ENCODE peak calls at places on chromosomes 1 and 21, in seven cellular contexts. H is mesenchymal stem cell, A is tibial nerve, Z is endodermal cell, R is cardiac muscle cell, M is body of pancreas, X is gastrocnemius medialis. J is an unnamed sample.
A peak's percentile ranks its signal among the peaks of the same experiment; 100 is the strongest.

GRCh38 chr21:38760017-38760761 is 45.5 kb upstream of the ETS2 start:
- DNase-seq in H (peak; percentile 68), A (no peak), Z (peak; percentile 63), R (peak; percentile 86), M (no peak), X (no peak), J (no peak)

GRCh38 chr1:66944330-66945274 is 19.8 kb downstream of the MIER1 start:
- DNase-seq in H (peak; percentile 88), A (no peak), Z (no peak), R (peak; percentile 79), M (no peak), X (peak; percentile 54), J (no peak)

GRCh38 chr1:77424236-77424635 is 142.4 kb downstream of the AK5 start:
- DNase-seq in H (peak; percentile 53), A (no peak), Z (no peak), R (peak; percentile 47), M (no peak), X (no peak), J (no peak)

GRCh38 chr1:161792740-161793139 is 26.6 kb downstream of the ATF6 start:
- DNase-seq in H (peak; percentile 80), A (no peak), Z (no peak), R (peak; percentile 78), M (no peak), X (no peak), J (no peak)

GRCh38 chr21:41852929-41853320 is 26.2 kb downstream of the PRDM15 start:
- DNase-seq in H (no peak), A (no peak), Z (no peak), R (no peak), M (no peak), X (no peak), J (no peak)

GRCh38 chr1:72827285-72827684 is 544.9 kb upstream of the NEGR1 start:
- DNase-seq in H (peak; percentile 43), A (no peak), Z (no peak), R (peak; percentile 36), M (no peak), X (no peak), J (no peak)

GRCh38 chr1:111723091-111723806 is 15.9 kb downstream of the INKA2 start:
- DNase-seq in H (no peak), A (no peak), Z (peak; percentile 38), R (no peak), M (no peak), X (no peak), J (no peak)

GRCh38 chr1:181538836-181539235 is 55.5 kb downstream of the CACNA1E start:
- DNase-seq in H (no peak), A (no peak), Z (no peak), R (no peak), M (no peak), X (no peak), J (no peak)

GRCh38 chr21:42746593-42747266 is 93.3 kb downstream of the PDE9A start:
- DNase-seq in H (no peak), A (no peak), Z (no peak), R (no peak), M (no peak), X (peak; percentile 23), J (no peak)

GRCh38 chr1:29211086-29212030 is 19.4 kb downstream of the MECR start:
- DNase-seq in H (no peak), A (no peak), Z (no peak), R (peak; percentile 30), M (no peak), X (no peak), J (no peak)

GRCh38 chr1:101216623-101217022 is 20.2 kb upstream of the S1PR1 start:
- DNase-seq in H (no peak), A (no peak), Z (no peak), R (no peak), M (no peak), X (no peak), J (no peak)

GRCh38 chr1:185939142-185939541 is 205.0 kb downstream of the HMCN1 start:
- DNase-seq in H (peak; percentile 81), A (no peak), Z (no peak), R (no peak), M (no peak), X (no peak), J (no peak)

GRCh38 chr1:51799372-51799771 is 79.2 kb downstream of the NRDC start:
- DNase-seq in H (no peak), A (no peak), Z (no peak), R (no peak), M (no peak), X (no peak), J (no peak)

GRCh38 chr1:178871551-178872320 is 859 bp upstream of the ANGPTL1 start:
- DNase-seq in H (no peak), A (no peak), Z (no peak), R (no peak), M (no peak), X (no peak), J (no peak)

GRCh38 chr21:43989401-43989800 is 22.7 kb upstream of the TRAPPC10 start:
- DNase-seq in H (no peak), A (no peak), Z (no peak), R (no peak), M (no peak), X (no peak), J (no peak)
- H3K27ac ChIP-seq in H (no peak overlapping the region), A (peak overlapping the region; percentile 81), Z (no peak overlapping the region), R (no peak overlapping the region), M (no peak overlapping the region), X (no peak overlapping the region), J (no peak overlapping the region)

GRCh38 chr1:8665824-8666223 is 151.6 kb downstream of the RERE start:
- DNase-seq in H (no peak), A (no peak), Z (no peak), R (no peak), M (no peak), X (no peak), J (no peak)

GRCh38 chr1:8666394-8667167 is 150.9 kb downstream of the RERE start:
- DNase-seq in H (peak; percentile 53), A (no peak), Z (no peak), R (peak; percentile 31), M (no peak), X (no peak), J (no peak)

GRCh38 chr1:8670371-8670818 is 147.0 kb downstream of the RERE start:
- DNase-seq in H (peak; percentile 69), A (no peak), Z (no peak), R (peak; percentile 24), M (no peak), X (no peak), J (no peak)

GRCh38 chr1:8669608-8670335 is 147.7 kb downstream of the RERE start:
- DNase-seq in H (no peak), A (no peak), Z (no peak), R (no peak), M (no peak), X (no peak), J (no peak)

DNA sequence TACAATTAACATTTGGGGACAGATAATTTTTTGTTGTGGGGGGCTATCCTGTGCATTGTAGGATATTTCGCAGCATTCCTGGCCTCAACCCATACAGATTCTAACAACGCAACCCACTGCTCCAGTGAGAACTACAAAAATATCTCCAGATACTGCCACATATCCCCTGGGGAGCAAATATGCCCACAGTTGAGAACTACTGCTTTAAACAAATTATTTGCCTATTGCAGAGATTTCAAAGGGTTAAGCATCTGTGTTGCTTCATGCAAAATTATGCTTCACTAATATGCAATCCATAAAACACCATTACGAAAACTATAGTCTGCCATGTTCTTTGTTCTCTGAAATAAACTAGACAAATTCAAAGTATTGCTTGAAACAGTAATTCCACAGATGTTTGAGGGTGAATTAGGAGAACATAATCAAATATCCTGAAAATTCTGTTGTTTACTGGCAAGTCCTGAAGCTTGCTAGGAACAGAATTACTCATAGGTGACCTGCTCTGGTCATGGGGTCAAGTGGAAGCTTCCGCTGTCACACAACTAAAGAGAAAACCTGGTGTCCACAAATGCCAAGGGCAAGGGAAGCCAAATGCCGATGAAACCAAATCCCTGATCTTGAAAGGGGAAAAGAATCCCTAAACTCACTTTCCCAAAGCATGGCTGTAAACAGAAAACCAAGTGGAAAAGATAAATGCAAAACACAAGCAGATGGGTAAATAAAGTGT is 149.4 kb downstream of the RERE start:
- DNase-seq in H (peak; percentile 91), A (no peak), Z (no peak), R (peak; percentile 43), M (no peak), X (no peak), J (no peak)
- H3K4me3 ChIP-seq in H (no peak overlapping the region), A (no peak overlapping the region), Z (no peak overlapping the region), R (no peak overlapping the region), M (no peak overlapping the region), X (no peak overlapping the region), J (no peak overlapping the region)

GRCh38 chr1:223842784-223843183 is 3.0 kb downstream of the TP53BP2 start:
- DNase-seq in H (no peak), A (no peak), Z (no peak), R (no peak), M (no peak), X (no peak), J (no peak)
- H3K4me1 ChIP-seq in H (peaks cover 4% of the 10 kb centered on the region), A (peaks cover 69% of the 10 kb centered on the region), Z (peaks cover 12% of the 10 kb centered on the region), R (peaks cover 54% of the 10 kb centered on the region), M (peaks cover 51% of the 10 kb centered on the region), X (peaks cover 53% of the 10 kb centered on the region), J (no peaks in the 10 kb centered on the region)

DNA sequence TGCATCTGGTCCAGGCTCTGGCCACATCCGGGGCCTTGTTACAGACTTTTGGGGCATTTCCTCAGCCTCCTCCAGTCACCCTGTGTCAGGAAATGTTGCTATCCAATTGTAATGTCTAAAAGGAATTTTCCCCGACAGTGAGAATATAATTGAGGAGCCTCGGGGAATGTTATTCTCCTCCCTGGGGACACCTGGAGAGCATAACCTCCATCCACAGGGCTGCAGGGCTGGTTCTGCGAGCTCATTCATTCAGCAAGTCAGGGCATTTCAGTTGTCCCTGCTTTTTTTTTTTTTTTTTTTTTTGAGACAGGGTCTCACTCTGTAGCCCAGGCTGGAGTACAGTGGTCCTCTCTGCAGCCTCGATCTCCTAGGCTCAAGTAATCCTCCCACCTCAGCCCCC is 72.6 kb downstream of the MDM4 start:
- DNase-seq in H (no peak), A (no peak), Z (no peak), R (no peak), M (no peak), X (no peak), J (no peak)
- H3K27ac ChIP-seq in H (no peak overlapping the region), A (no peak overlapping the region), Z (no peak overlapping the region), R (no peak overlapping the region), M (no peak overlapping the region), X (no peak overlapping the region), J (no peak overlapping the region)

GRCh38 chr1:82503805-82504204 is 703.1 kb downstream of the ADGRL2 start:
- DNase-seq in H (no peak), A (no peak), Z (no peak), R (no peak), M (no peak), X (no peak), J (no peak)
- H3K4me3 ChIP-seq in H (no peak overlapping the region), A (no peak overlapping the region), Z (no peak overlapping the region), R (no peak overlapping the region), M (no peak overlapping the region), X (no peak overlapping the region), J (no peak overlapping the region)

J was measured in RWPE2.